ENCODE peak calls at places on chromosomes 1 and 21, in five cellular contexts. D is EH, K is progenitor cell of endocrine pancreas, T is kidney epithelial cell, G is NCI-H2081. P is an unnamed sample.

GRCh38 chr1:19040010-19040680 is 83.7 kb upstream of the IFFO2 start:
- DNase-seq in G (no peak), D (no peak), T (no peak), K (no peak), P (no peak)

GRCh38 chr1:91555074-91555730 is 54.6 kb downstream of the CDC7 start:
- DNase-seq in T (no peak), G (no peak), D (peak), K (no peak), P (no peak)

GRCh38 chr21:44049182-44049581 is 37.1 kb downstream of the TRAPPC10 start:
- DNase-seq in T (no peak), G (no peak), D (no peak), K (no peak), P (no peak)

GRCh38 chr1:226772456-226773139 is 33.5 kb upstream of the ITPKB start:
- DNase-seq in G (no peak), D (no peak), T (no peak), K (no peak), P (no peak)

GRCh38 chr21:41947596-41948403 is 6.0 kb downstream of the C2CD2 start:
- DNase-seq in K (no peak), G (no peak), T (no peak), D (peak), P (no peak)

GRCh38 chr1:108877324-108877812 is 583 bp downstream of the GPSM2 start:
- DNase-seq in G (no peak), D (peak), T (no peak), K (no peak), P (peak)

GRCh38 chr1:151728151-151728711 is 6.9 kb downstream of the RIIAD1 start:
- DNase-seq in K (no peak), D (peak), T (no peak), G (no peak), P (no peak)

GRCh38 chr1:18923721-18924610 is 21.6 kb upstream of the ALDH4A1 start:
- DNase-seq in K (no peak), D (peak), T (no peak), G (no peak), P (no peak)

GRCh38 chr1:111214884-111215283 is 12.6 kb upstream of the CHI3L2 start:
- DNase-seq in G (no peak), K (no peak), T (no peak), D (no peak), P (no peak)

GRCh38 chr1:85553936-85554335 is 26.6 kb upstream of the CCN1 start:
- DNase-seq in D (peak), T (no peak), G (no peak), K (no peak), P (no peak)

GRCh38 chr1:221777434-221778072 is 35.7 kb upstream of the DUSP10 start:
- DNase-seq in D (no peak), T (no peak), K (no peak), G (no peak), P (no peak)

GRCh38 chr1:61253059-61253735 is 170.8 kb downstream of the NFIA start:
- DNase-seq in K (no peak), G (peak), D (peak), T (no peak), P (peak)

GRCh38 chr21:40466893-40467483 is 380.0 kb downstream of the DSCAM start:
- DNase-seq in D (peak), G (no peak), K (no peak), T (no peak), P (peak)

GRCh38 chr1:221810406-221810805 is 68.5 kb upstream of the DUSP10 start:
- DNase-seq in D (peak), G (no peak), K (no peak), T (peak), P (no peak)

GRCh38 chr1:118788372-118788955 is 199.7 kb downstream of the TBX15 start:
- DNase-seq in G (peak), K (no peak), D (peak), T (peak), P (peak)

GRCh38 chr1:43366179-43366578 is 1.6 kb downstream of the ELOVL1 start:
- DNase-seq in K (peak), D (no peak), G (no peak), T (no peak), P (peak)

GRCh38 chr1:58107943-58108342 is 438.6 kb downstream of the OMA1 start:
- DNase-seq in K (no peak), T (no peak), D (no peak), G (no peak), P (no peak)

GRCh38 chr1:12502300-12503109 is 115.5 kb downstream of the DHRS3 start:
- DNase-seq in K (no peak), D (no peak), G (no peak), T (no peak), P (no peak)

GRCh38 chr1:30683699-30684098 is 39.7 kb downstream of the MATN1 start:
- DNase-seq in K (no peak), G (no peak), D (no peak), T (no peak), P (no peak)

GRCh38 chr1:204858381-204858821 is 12.3 kb upstream of the NFASC start:
- DNase-seq in G (no peak), D (no peak), T (no peak), K (no peak), P (no peak)

GRCh38 chr1:7455796-7456568 is 315.1 kb upstream of the VAMP3 start:
- DNase-seq in D (no peak), K (no peak), G (no peak), T (no peak), P (no peak)

GRCh38 chr1:88883156-88883555 is 8.2 kb downstream of the GTF2B start:
- DNase-seq in T (no peak), K (no peak), D (no peak), G (no peak), P (no peak)

GRCh38 chr1:32112800-32113375 is 5.0 kb downstream of the KPNA6 start:
- DNase-seq in T (no peak), D (no peak), K (no peak), G (no peak), P (no peak)

GRCh38 chr1:246954126-246954525 is 22.4 kb upstream of the AHCTF1 start:
- DNase-seq in T (no peak), G (no peak), K (no peak), D (no peak), P (no peak)

GRCh38 chr21:16708431-16708830 is 804.4 kb upstream of the CXADR start:
- DNase-seq in D (no peak), G (no peak), K (no peak), T (no peak), P (no peak)

GRCh38 chr1:24112381-24113169 is 640 bp upstream of the MYOM3 start:
- DNase-seq in G (peak), D (peak), K (no peak), T (peak), P (peak)

GRCh38 chr1:43312638-43313515 is 12.1 kb downstream of the TIE1 start:
- DNase-seq in T (no peak), D (no peak), G (no peak), K (no peak), P (no peak)

GRCh38 chr1:56787330-56787729 is 31.9 kb downstream of the FYB2 start:
- DNase-seq in T (no peak), D (no peak), K (no peak), G (no peak), P (peak)

GRCh38 chr1:202069670-202070069 is 53.0 kb upstream of the GPR37L1 start:
- DNase-seq in G (peak), D (no peak), K (no peak), T (no peak), P (no peak)

GRCh38 chr1:113388621-113389355 is 1.5 kb upstream of the MAGI3 start:
- DNase-seq in T (no peak), G (no peak), K (no peak), D (peak), P (peak)

GRCh38 chr1:221097479-221098281 is 218.4 kb downstream of the HLX start:
- DNase-seq in T (peak), D (peak), K (no peak), G (no peak), P (no peak)

GRCh38 chr1:235809949-235810348 is 56.8 kb downstream of the LYST start:
- DNase-seq in T (no peak), G (no peak), K (no peak), D (no peak), P (no peak)

GRCh38 chr1:15916417-15916816 is 59.5 kb downstream of the ZBTB17 start:
- DNase-seq in K (no peak), D (peak), T (no peak), G (no peak), P (peak)

GRCh38 chr1:160656737-160657476 is 10.1 kb upstream of the SLAMF1 start:
- DNase-seq in G (no peak), D (no peak), K (no peak), T (no peak), P (no peak)

GRCh38 chr21:21401444-21401843 is 403.2 kb downstream of the NCAM2 start:
- DNase-seq in G (no peak), D (no peak), K (no peak), T (no peak), P (no peak)

GRCh38 chr21:41368361-41369104 is 6.7 kb downstream of the MX2 start:
- DNase-seq in G (no peak), T (no peak), K (no peak), D (no peak), P (no peak)

GRCh38 chr1:8364528-8365442 is 46.9 kb downstream of the SLC45A1 start:
- DNase-seq in T (no peak), K (no peak), G (no peak), D (no peak), P (no peak)

GRCh38 chr1:10727703-10728348 is 68.6 kb downstream of the CASZ1 start:
- DNase-seq in G (peak), T (no peak), D (no peak), K (no peak), P (no peak)

P was measured in LoVo.